ENCODE peak calls at places on chromosomes 6 and 20, in six cellular contexts. One of them, this sample, is unnamed.

GRCh38 chr6:37353761-37354525 is at the start of gene RNF8:
- DNase-seq in neuronal stem cell: peak
- DNase-seq in IMR-90: peak
- DNase-seq in H9: peak
- DNase-seq in mesenchymal stem cell: peak
- DNase-seq in H1: peak
- DNase-seq in this sample: peak

GRCh38 chr20:1001981-1002681 is at the start of gene RSPO4:
- DNase-seq in neuronal stem cell: no peak
- DNase-seq in H9: peak
- DNase-seq in IMR-90: no peak
- DNase-seq in mesenchymal stem cell: no peak
- DNase-seq in H1: no peak
- DNase-seq in this sample: peak

GRCh38 chr6:43917878-43918382 is 147.9 kb downstream of the VEGFA start:
- DNase-seq in H9: no peak
- DNase-seq in H1: no peak
- DNase-seq in neuronal stem cell: no peak
- DNase-seq in IMR-90: peak
- DNase-seq in mesenchymal stem cell: peak
- DNase-seq in this sample: peak

GRCh38 chr20:5024982-5025381 is 23.7 kb upstream of the SLC23A2 start:
- DNase-seq in neuronal stem cell: no peak
- DNase-seq in IMR-90: no peak
- DNase-seq in H1: no peak
- DNase-seq in H9: no peak
- DNase-seq in mesenchymal stem cell: peak
- DNase-seq in this sample: no peak

GRCh38 chr6:158002951-158003853 is 21.5 kb downstream of the SYNJ2 start:
- DNase-seq in IMR-90: peak
- DNase-seq in H1: no peak
- DNase-seq in mesenchymal stem cell: peak
- DNase-seq in H9: no peak
- DNase-seq in neuronal stem cell: no peak
- DNase-seq in this sample: peak

GRCh38 chr6:82553863-82554531 is 190.4 kb downstream of the TPBG start:
- DNase-seq in neuronal stem cell: no peak
- DNase-seq in H1: no peak
- DNase-seq in H9: no peak
- DNase-seq in IMR-90: no peak
- DNase-seq in mesenchymal stem cell: no peak
- DNase-seq in this sample: peak

GRCh38 chr20:40009542-40009941 is 679.5 kb downstream of the MAFB start:
- DNase-seq in IMR-90: peak
- DNase-seq in neuronal stem cell: no peak
- DNase-seq in H9: no peak
- DNase-seq in H1: no peak
- DNase-seq in mesenchymal stem cell: no peak
- DNase-seq in this sample: no peak

GRCh38 chr6:22036699-22037098 is 260.1 kb downstream of the PRL start:
- DNase-seq in H1: no peak
- DNase-seq in neuronal stem cell: no peak
- DNase-seq in H9: no peak
- DNase-seq in mesenchymal stem cell: no peak
- DNase-seq in IMR-90: no peak
- DNase-seq in this sample: no peak

GRCh38 chr20:51331466-51331865 is 211.1 kb downstream of the NFATC2 start:
- DNase-seq in H1: no peak
- DNase-seq in mesenchymal stem cell: no peak
- DNase-seq in IMR-90: peak
- DNase-seq in neuronal stem cell: no peak
- DNase-seq in H9: no peak
- DNase-seq in this sample: no peak

GRCh38 chr20:1811621-1812498 is 83.3 kb upstream of the SIRPA start:
- DNase-seq in IMR-90: peak
- DNase-seq in H1: no peak
- DNase-seq in H9: no peak
- DNase-seq in neuronal stem cell: peak
- DNase-seq in mesenchymal stem cell: peak
- DNase-seq in this sample: peak

GRCh38 chr6:52994031-52994788 is 874 bp downstream of the GSTA4 start:
- DNase-seq in H9: no peak
- DNase-seq in IMR-90: peak
- DNase-seq in mesenchymal stem cell: peak
- DNase-seq in H1: no peak
- DNase-seq in neuronal stem cell: peak
- DNase-seq in this sample: peak

GRCh38 chr20:44936510-44936909 is 23.7 kb downstream of the TOMM34 start:
- DNase-seq in H1: no peak
- DNase-seq in mesenchymal stem cell: no peak
- DNase-seq in IMR-90: no peak
- DNase-seq in H9: no peak
- DNase-seq in neuronal stem cell: no peak
- DNase-seq in this sample: no peak

GRCh38 chr6:109434456-109434855 is 6.0 kb downstream of the PPIL6 start:
- DNase-seq in mesenchymal stem cell: peak
- DNase-seq in H1: no peak
- DNase-seq in H9: no peak
- DNase-seq in neuronal stem cell: no peak
- DNase-seq in IMR-90: no peak
- DNase-seq in this sample: no peak

GRCh38 chr6:154509421-154510143 is 903 bp downstream of the CNKSR3 start:
- DNase-seq in mesenchymal stem cell: peak
- DNase-seq in H1: no peak
- DNase-seq in neuronal stem cell: peak
- DNase-seq in IMR-90: no peak
- DNase-seq in H9: peak
- DNase-seq in this sample: peak

GRCh38 chr20:45833030-45833882 is at the start of gene SNX21:
- DNase-seq in neuronal stem cell: no peak
- DNase-seq in IMR-90: peak
- DNase-seq in H9: peak
- DNase-seq in mesenchymal stem cell: peak
- DNase-seq in H1: no peak
- DNase-seq in this sample: peak

GRCh38 chr20:34538671-34539123 is 19.8 kb upstream of the MAP1LC3A start:
- DNase-seq in IMR-90: peak
- DNase-seq in neuronal stem cell: no peak
- DNase-seq in mesenchymal stem cell: peak
- DNase-seq in H1: no peak
- DNase-seq in H9: peak
- DNase-seq in this sample: peak

GRCh38 chr6:124964084-124964763 is 2.0 kb downstream of the RNF217 start:
- DNase-seq in mesenchymal stem cell: peak
- DNase-seq in H9: no peak
- DNase-seq in IMR-90: peak
- DNase-seq in H1: no peak
- DNase-seq in neuronal stem cell: no peak
- DNase-seq in this sample: no peak

GRCh38 chr6:4134841-4135664 is at the start of gene ECI2:
- DNase-seq in neuronal stem cell: no peak
- DNase-seq in mesenchymal stem cell: peak
- DNase-seq in IMR-90: peak
- DNase-seq in H9: no peak
- DNase-seq in H1: peak
- DNase-seq in this sample: peak

GRCh38 chr20:48283470-48284110 is 498.3 kb upstream of the SULF2 start:
- DNase-seq in neuronal stem cell: no peak
- DNase-seq in H9: no peak
- DNase-seq in IMR-90: peak
- DNase-seq in H1: no peak
- DNase-seq in mesenchymal stem cell: no peak
- DNase-seq in this sample: no peak

GRCh38 chr6:123967900-123968299 is 164.2 kb downstream of the NKAIN2 start:
- DNase-seq in IMR-90: no peak
- DNase-seq in H9: no peak
- DNase-seq in H1: no peak
- DNase-seq in neuronal stem cell: no peak
- DNase-seq in mesenchymal stem cell: no peak
- DNase-seq in this sample: no peak

GRCh38 chr6:42276008-42276890 is 58.6 kb upstream of the MRPS10 start:
- DNase-seq in H1: no peak
- DNase-seq in mesenchymal stem cell: peak
- DNase-seq in IMR-90: no peak
- DNase-seq in neuronal stem cell: no peak
- DNase-seq in H9: no peak
- DNase-seq in this sample: no peak

GRCh38 chr6:36312854-36313627 is 23.6 kb downstream of the BNIP5 start:
- DNase-seq in H1: no peak
- DNase-seq in neuronal stem cell: no peak
- DNase-seq in H9: no peak
- DNase-seq in IMR-90: no peak
- DNase-seq in mesenchymal stem cell: no peak
- DNase-seq in this sample: no peak

GRCh38 chr6:168718821-168719475 is 278.0 kb downstream of the SMOC2 start:
- DNase-seq in IMR-90: no peak
- DNase-seq in mesenchymal stem cell: no peak
- DNase-seq in H9: no peak
- DNase-seq in H1: no peak
- DNase-seq in neuronal stem cell: no peak
- DNase-seq in this sample: no peak
- H2BK15ac ChIP-seq in IMR-90: no peak
- H2BK15ac ChIP-seq in mesenchymal stem cell: no peak
- H2BK15ac ChIP-seq in H9: no peak
- H2BK15ac ChIP-seq in H1: no peak
- H2BK15ac ChIP-seq in neuronal stem cell: no peak
- H2BK15ac ChIP-seq in this sample: no peak

GRCh38 chr6:7058250-7058923 is 49.4 kb upstream of the RREB1 start:
- DNase-seq in H9: no peak
- DNase-seq in IMR-90: peak
- DNase-seq in H1: no peak
- DNase-seq in mesenchymal stem cell: peak
- DNase-seq in neuronal stem cell: no peak
- DNase-seq in this sample: peak
- H3K4ac ChIP-seq in H9: no peak
- H3K4ac ChIP-seq in IMR-90: peak
- H3K4ac ChIP-seq in H1: no peak
- H3K4ac ChIP-seq in mesenchymal stem cell: no peak
- H3K4ac ChIP-seq in neuronal stem cell: no peak
- H3K4ac ChIP-seq in this sample: no peak

GRCh38 chr6:134853111-134854055 is 96.5 kb downstream of the ALDH8A1 start:
- DNase-seq in neuronal stem cell: no peak
- DNase-seq in H9: no peak
- DNase-seq in mesenchymal stem cell: no peak
- DNase-seq in IMR-90: peak
- DNase-seq in H1: no peak
- DNase-seq in this sample: no peak
- H2BK15ac ChIP-seq in neuronal stem cell: no peak
- H2BK15ac ChIP-seq in H9: no peak
- H2BK15ac ChIP-seq in mesenchymal stem cell: no peak
- H2BK15ac ChIP-seq in IMR-90: peak
- H2BK15ac ChIP-seq in H1: no peak
- H2BK15ac ChIP-seq in this sample: no peak

GRCh38 chr6:86859513-86859912 is 77.8 kb upstream of the HTR1E start:
- DNase-seq in neuronal stem cell: no peak
- DNase-seq in H9: no peak
- DNase-seq in IMR-90: no peak
- DNase-seq in H1: no peak
- DNase-seq in mesenchymal stem cell: no peak
- DNase-seq in this sample: peak

GRCh38 chr6:86858970-86859369 is 78.4 kb upstream of the HTR1E start:
- DNase-seq in H1: no peak
- DNase-seq in IMR-90: no peak
- DNase-seq in neuronal stem cell: no peak
- DNase-seq in H9: no peak
- DNase-seq in mesenchymal stem cell: no peak
- DNase-seq in this sample: no peak

GRCh38 chr6:86856937-86857563 is 80.3 kb upstream of the HTR1E start:
- DNase-seq in mesenchymal stem cell: peak
- DNase-seq in neuronal stem cell: peak
- DNase-seq in IMR-90: peak
- DNase-seq in H1: peak
- DNase-seq in H9: no peak
- DNase-seq in this sample: peak
- H3K4ac ChIP-seq in mesenchymal stem cell: no peak
- H3K4ac ChIP-seq in neuronal stem cell: no peak
- H3K4ac ChIP-seq in IMR-90: no peak
- H3K4ac ChIP-seq in H1: no peak
- H3K4ac ChIP-seq in H9: no peak
- H3K4ac ChIP-seq in this sample: no peak

GRCh38 chr20:53402233-53403005 is 191.2 kb downstream of the ZNF217 start:
- DNase-seq in IMR-90: no peak
- DNase-seq in neuronal stem cell: no peak
- DNase-seq in H1: no peak
- DNase-seq in mesenchymal stem cell: no peak
- DNase-seq in H9: no peak
- DNase-seq in this sample: no peak
- H2BK15ac ChIP-seq in IMR-90: no peak
- H2BK15ac ChIP-seq in neuronal stem cell: no peak
- H2BK15ac ChIP-seq in H1: no peak
- H2BK15ac ChIP-seq in mesenchymal stem cell: no peak
- H2BK15ac ChIP-seq in H9: no peak
- H2BK15ac ChIP-seq in this sample: no peak

GRCh38 chr20:32508775-32509119 is 76.4 kb downstream of the NOL4L start:
- DNase-seq in H1: no peak
- DNase-seq in H9: peak
- DNase-seq in neuronal stem cell: no peak
- DNase-seq in mesenchymal stem cell: no peak
- DNase-seq in IMR-90: no peak
- DNase-seq in this sample: no peak
- H3K4ac ChIP-seq in H1: no peak
- H3K4ac ChIP-seq in H9: no peak
- H3K4ac ChIP-seq in neuronal stem cell: no peak
- H3K4ac ChIP-seq in mesenchymal stem cell: no peak
- H3K4ac ChIP-seq in IMR-90: no peak
- H3K4ac ChIP-seq in this sample: no peak

GRCh38 chr6:9257215-9257614 is 821.9 kb upstream of the SLC35B3 start:
- DNase-seq in H9: no peak
- DNase-seq in neuronal stem cell: no peak
- DNase-seq in mesenchymal stem cell: no peak
- DNase-seq in H1: no peak
- DNase-seq in IMR-90: no peak
- DNase-seq in this sample: no peak

GRCh38 chr6:9252784-9253183 is 817.4 kb upstream of the SLC35B3 start:
- DNase-seq in H9: peak
- DNase-seq in neuronal stem cell: no peak
- DNase-seq in mesenchymal stem cell: no peak
- DNase-seq in IMR-90: no peak
- DNase-seq in H1: no peak
- DNase-seq in this sample: peak

GRCh38 chr6:9250852-9251251 is 815.5 kb upstream of the SLC35B3 start:
- DNase-seq in mesenchymal stem cell: peak
- DNase-seq in H9: peak
- DNase-seq in H1: peak
- DNase-seq in IMR-90: peak
- DNase-seq in neuronal stem cell: peak
- DNase-seq in this sample: peak

GRCh38 chr6:9254251-9254650 is 818.9 kb upstream of the SLC35B3 start:
- DNase-seq in H9: no peak
- DNase-seq in mesenchymal stem cell: no peak
- DNase-seq in IMR-90: no peak
- DNase-seq in H1: no peak
- DNase-seq in neuronal stem cell: no peak
- DNase-seq in this sample: no peak
- H2BK15ac ChIP-seq in H9: no peak
- H2BK15ac ChIP-seq in mesenchymal stem cell: no peak
- H2BK15ac ChIP-seq in IMR-90: no peak
- H2BK15ac ChIP-seq in H1: no peak
- H2BK15ac ChIP-seq in neuronal stem cell: no peak
- H2BK15ac ChIP-seq in this sample: no peak